ENCODE peak calls at places on chromosome 9, in eight cellular contexts. O, H, X, W, E, F, N and V are unnamed samples.

GRCh38 chr9:115198018-115198417 is 80.1 kb upstream of the TNC start:
- DNase-seq in O (no peak), H (no peak), X (peak; percentile 76), W (no peak), E (no peak), F (no peak), N (peak; percentile 74), V (no peak)

GRCh38 chr9:80061940-80062339 is 490.2 kb downstream of the TLE4 start:
- DNase-seq in O (no peak), H (no peak), X (peak; percentile 93), W (peak; percentile 77), E (no peak), F (no peak), N (peak; percentile 48), V (no peak)

GRCh38 chr9:126953089-126953809 is 38.7 kb downstream of the RALGPS1 start:
- DNase-seq in O (no peak), H (no peak), X (no peak), W (peak; percentile 78), E (no peak), F (no peak), N (no peak), V (no peak)

GRCh38 chr9:71368157-71368556 is 246.7 kb upstream of the TRPM3 start:
- DNase-seq in O (no peak), H (no peak), X (no peak), W (no peak), E (no peak), F (no peak), N (no peak), V (no peak)

GRCh38 chr9:92294297-92294676 is 790 bp upstream of the IARS1 start:
- DNase-seq in O (peak; percentile 9), H (peak; percentile 26), X (peak; percentile 19), W (no peak), E (no peak), F (no peak), N (no peak), V (no peak)

GRCh38 chr9:127779136-127779981 is 893 bp upstream of the SH2D3C start:
- DNase-seq in O (peak; percentile 65), H (no peak), X (no peak), W (no peak), E (peak; percentile 45), F (peak; percentile 64), N (no peak), V (no peak)

GRCh38 chr9:132547976-132548730 is 34.3 kb upstream of the BARHL1 start:
- DNase-seq in O (no peak), H (no peak), X (no peak), W (no peak), E (no peak), F (no peak), N (no peak), V (no peak)

GRCh38 chr9:137353223-137354152 is 51.4 kb upstream of the NRARP start:
- DNase-seq in O (no peak), H (no peak), X (no peak), W (no peak), E (no peak), F (peak; percentile 13), N (no peak), V (no peak)

GRCh38 chr9:90770339-90770738 is 31.3 kb upstream of the SYK start:
- DNase-seq in O (no peak), H (no peak), X (no peak), W (no peak), E (no peak), F (peak; percentile 54), N (no peak), V (no peak)

GRCh38 chr9:115204827-115205506 is 87.0 kb upstream of the TNC start:
- DNase-seq in O (no peak), H (no peak), X (peak; percentile 96), W (peak; percentile 80), E (no peak), F (peak; percentile 20), N (no peak), V (no peak)

GRCh38 chr9:92660266-92660665 is 9.7 kb downstream of the IPPK start:
- DNase-seq in O (no peak), H (no peak), X (no peak), W (no peak), E (no peak), F (no peak), N (peak; percentile 17), V (no peak)

GRCh38 chr9:36125062-36125855 is 11.3 kb upstream of the GLIPR2 start:
- DNase-seq in O (no peak), H (no peak), X (no peak), W (no peak), E (no peak), F (no peak), N (no peak), V (no peak)

GRCh38 chr9:33172256-33172678 is 5.1 kb upstream of the B4GALT1 start:
- DNase-seq in O (no peak), H (no peak), X (peak; percentile 48), W (no peak), E (no peak), F (no peak), N (no peak), V (no peak)

GRCh38 chr9:78973906-78974305 is 597.9 kb upstream of the TLE4 start:
- DNase-seq in O (no peak), H (no peak), X (peak; percentile 98), W (peak; percentile 2), E (no peak), F (no peak), N (no peak), V (no peak)

GRCh38 chr9:35079041-35079425 is 709 bp downstream of the FANCG start:
- DNase-seq in O (no peak), H (no peak), X (no peak), W (no peak), E (no peak), F (no peak), N (no peak), V (peak; percentile 14)

GRCh38 chr9:91395553-91396470 is 27.8 kb downstream of the NFIL3 start:
- DNase-seq in O (no peak), H (no peak), X (peak; percentile 85), W (peak; percentile 47), E (no peak), F (peak; percentile 42), N (no peak), V (no peak)

GRCh38 chr9:80605129-80605528 is 1033.4 kb downstream of the TLE4 start:
- DNase-seq in O (no peak), H (no peak), X (peak; percentile 36), W (peak; percentile 11), E (no peak), F (no peak), N (no peak), V (no peak)

GRCh38 chr9:127177221-127177620 is 54.8 kb upstream of the ANGPTL2 start:
- DNase-seq in O (no peak), H (no peak), X (no peak), W (no peak), E (no peak), F (no peak), N (no peak), V (no peak)